ENCODE peak calls at places on chromosomes 13 and 19, in seven cellular contexts. O is K562, T is suprapubic skin, B is ovary, H is upper lobe of left lung, E is A549, W is sigmoid colon. P is an unnamed sample. For H3K4me1, the result is how much of the 10 kb centered on the place peaks cover.

GRCh38 chr13:43058836-43059235 is 35.5 kb downstream of the DNAJC15 start:
- DNase-seq in O (no peak), T (no peak), B (no peak), H (no peak), E (no peak), W (no peak), P (no peak)

GRCh38 chr19:46284635-46285034 is 12.2 kb upstream of the HIF3A start:
- DNase-seq in O (no peak), T (no peak), B (no peak), H (no peak), E (no peak), W (no peak), P (no peak)

GRCh38 chr19:17448190-17448967 is at the start of gene TMEM221:
- DNase-seq in O (peak), T (no peak), B (peak), H (peak), E (peak), W (peak), P (peak)

GRCh38 chr13:33536639-33537425 is 251.3 kb upstream of the STARD13 start:
- DNase-seq in O (no peak), T (no peak), B (no peak), H (no peak), E (no peak), W (no peak), P (no peak)

GRCh38 chr19:18744019-18744418 is 47.1 kb downstream of the COMP start:
- DNase-seq in O (no peak), T (no peak), B (peak), H (peak), E (no peak), W (no peak), P (no peak)

GRCh38 chr19:31527443-31527842 is 178.2 kb upstream of the TSHZ3 start:
- DNase-seq in O (no peak), T (no peak), B (no peak), H (no peak), E (no peak), W (no peak), P (no peak)

GRCh38 chr19:18346091-18346490 is 5.7 kb downstream of the PGPEP1 start:
- DNase-seq in O (no peak), T (no peak), B (no peak), H (no peak), E (no peak), W (no peak), P (no peak)

GRCh38 chr13:43852923-43853404 is 26.6 kb downstream of the CCDC122 start:
- DNase-seq in O (no peak), T (no peak), B (no peak), H (no peak), E (no peak), W (no peak), P (no peak)

GRCh38 chr13:110341445-110342247 is 34.6 kb downstream of the COL4A2 start:
- DNase-seq in O (no peak), T (no peak), B (peak), H (no peak), E (no peak), W (no peak), P (no peak)

GRCh38 chr13:69324109-69324886 is 783.3 kb upstream of the ATXN8OS start:
- DNase-seq in O (no peak), T (no peak), B (no peak), H (no peak), E (no peak), W (no peak), P (no peak)

DNA sequence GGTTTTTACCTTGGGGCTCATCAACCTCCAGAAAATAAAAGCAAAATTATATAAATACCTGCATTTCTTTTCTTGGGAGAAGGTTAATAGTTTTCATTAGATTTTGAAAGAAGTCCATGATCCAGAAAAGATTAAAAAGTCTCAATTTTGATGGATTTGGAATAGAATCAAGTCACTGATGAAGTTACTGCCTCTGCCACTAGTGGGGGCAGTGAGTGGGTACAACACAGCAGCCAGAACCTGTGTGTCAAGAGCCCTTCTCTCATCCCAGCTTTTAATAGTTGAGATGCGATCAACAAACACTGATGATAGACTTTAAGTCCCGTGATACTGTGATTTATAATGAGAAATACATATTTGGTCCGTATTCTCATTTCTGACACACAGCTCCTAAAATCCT is 686.7 kb downstream of the DIAPH3 start:
- DNase-seq in O (peak), T (no peak), B (no peak), H (no peak), E (peak), W (no peak), P (no peak)
- TF ChIP-seq CTCF in O (peak), T (no peak), B (no peak), H (no peak), E (no peak), W (no peak), P (no peak)

GRCh38 chr13:35858665-35859064 is 272.5 kb downstream of the DCLK1 start:
- DNase-seq in O (no peak), T (no peak), B (no peak), H (no peak), E (no peak), W (no peak), P (no peak)
- TF ChIP-seq EP300 in O (no peak), T (peak), B (peak), H (no peak), E (no peak), W (peak), P (no peak)

DNA sequence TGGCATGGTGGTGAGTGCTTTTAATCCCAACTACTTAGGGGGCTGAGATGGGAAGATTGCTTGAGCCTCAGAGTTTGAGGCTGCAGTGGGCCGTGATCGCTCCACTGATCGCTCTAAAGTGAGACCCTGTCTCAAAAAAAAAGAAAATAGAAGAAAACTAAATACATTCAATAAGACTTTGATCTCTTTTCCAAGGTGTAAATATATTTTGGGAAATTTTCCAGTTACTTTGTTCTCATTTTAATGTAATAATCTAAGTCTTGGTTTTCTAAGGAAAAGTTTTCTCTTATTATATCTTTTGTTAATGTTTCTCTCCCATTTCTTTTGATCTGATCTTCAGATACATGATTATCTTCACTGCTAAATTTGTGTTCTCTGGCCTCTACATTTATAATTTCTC is 9.6 kb downstream of the LDLR start:
- DNase-seq in O (no peak), T (no peak), B (no peak), H (no peak), E (no peak), W (no peak), P (no peak)
- H3K4me1 ChIP-seq in O (under half), T (under half), B (under half), H (under half), E (under half), W (under half), P (under half)

DNA sequence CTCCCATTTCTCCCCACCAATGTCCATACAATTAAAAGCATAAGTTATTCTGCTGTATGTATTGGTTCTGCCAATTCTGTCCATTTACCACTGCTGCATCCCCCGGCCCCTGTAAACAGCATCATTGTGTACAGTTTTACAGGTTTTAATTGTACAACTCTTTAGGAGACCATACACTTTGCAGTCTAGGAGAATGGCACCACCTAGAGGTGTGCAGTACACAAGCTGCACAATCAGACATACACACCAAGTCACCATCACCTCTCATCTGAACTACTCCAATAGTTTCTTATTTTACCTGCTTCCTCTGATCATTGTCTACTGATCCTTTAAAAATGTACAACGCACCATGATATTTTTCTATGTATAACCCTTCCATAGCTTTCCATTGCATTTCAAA is 855.9 kb upstream of the KLHL1 start:
- DNase-seq in O (no peak), T (no peak), B (no peak), H (no peak), E (no peak), W (no peak), P (no peak)
- TF ChIP-seq CTCF in O (no peak), T (no peak), B (no peak), H (no peak), E (no peak), W (no peak), P (no peak)

GRCh38 chr13:23427342-23428182 is 5.9 kb downstream of the SACS start:
- DNase-seq in O (no peak), T (no peak), B (no peak), H (no peak), E (peak), W (peak), P (no peak)
- TF ChIP-seq EP300 in O (no peak), T (no peak), B (no peak), H (no peak), E (peak), W (no peak), P (peak)

GRCh38 chr19:3102239-3103140 is 8.3 kb downstream of the GNA11 start:
- DNase-seq in O (no peak), T (no peak), B (no peak), H (peak), E (no peak), W (no peak), P (no peak)
- H3K4me1 ChIP-seq in O (half or more), T (half or more), B (under half), H (half or more), E (under half), W (half or more), P (under half)

GRCh38 chr19:55246462-55247451 is 12.1 kb downstream of the PPP6R1 start:
- DNase-seq in O (peak), T (no peak), B (no peak), H (peak), E (no peak), W (no peak), P (no peak)

GRCh38 chr19:55248166-55248675 is 10.6 kb downstream of the PPP6R1 start:
- DNase-seq in O (no peak), T (no peak), B (no peak), H (peak), E (no peak), W (no peak), P (no peak)

GRCh38 chr19:55248704-55249103 is 10.1 kb downstream of the PPP6R1 start:
- DNase-seq in O (no peak), T (no peak), B (no peak), H (no peak), E (no peak), W (no peak), P (no peak)

GRCh38 chr19:55249841-55250240 is 9.0 kb downstream of the PPP6R1 start:
- DNase-seq in O (no peak), T (no peak), B (no peak), H (peak), E (no peak), W (no peak), P (no peak)

DNA sequence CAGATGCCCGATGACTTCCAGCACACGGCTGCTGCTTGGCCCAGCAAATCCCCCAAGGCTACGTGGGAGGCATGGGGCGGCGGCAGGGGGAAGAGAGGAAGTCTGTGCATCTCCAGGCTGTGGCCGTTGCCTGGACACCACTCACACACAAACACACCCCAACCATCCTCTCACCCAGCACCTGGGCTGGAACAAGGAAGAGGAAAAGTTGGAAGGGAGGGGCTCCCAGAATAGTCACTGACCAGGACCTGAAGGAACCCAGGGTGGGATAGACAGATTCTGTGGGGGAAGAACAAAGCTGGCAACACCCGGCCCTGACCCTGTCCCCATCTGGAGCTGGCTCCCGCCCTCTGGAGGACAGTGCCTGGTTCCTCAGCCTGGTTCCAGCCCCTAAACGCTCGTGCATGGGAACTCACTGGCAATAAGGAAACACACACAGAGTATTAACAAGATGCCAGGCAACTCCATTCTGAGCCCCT is 11.2 kb downstream of the PPP6R1 start:
- DNase-seq in O (peak), T (no peak), B (no peak), H (peak), E (peak), W (no peak), P (no peak)
- TF ChIP-seq CTCF in O (no peak), T (no peak), B (no peak), H (no peak), E (no peak), W (no peak), P (no peak)

DNA sequence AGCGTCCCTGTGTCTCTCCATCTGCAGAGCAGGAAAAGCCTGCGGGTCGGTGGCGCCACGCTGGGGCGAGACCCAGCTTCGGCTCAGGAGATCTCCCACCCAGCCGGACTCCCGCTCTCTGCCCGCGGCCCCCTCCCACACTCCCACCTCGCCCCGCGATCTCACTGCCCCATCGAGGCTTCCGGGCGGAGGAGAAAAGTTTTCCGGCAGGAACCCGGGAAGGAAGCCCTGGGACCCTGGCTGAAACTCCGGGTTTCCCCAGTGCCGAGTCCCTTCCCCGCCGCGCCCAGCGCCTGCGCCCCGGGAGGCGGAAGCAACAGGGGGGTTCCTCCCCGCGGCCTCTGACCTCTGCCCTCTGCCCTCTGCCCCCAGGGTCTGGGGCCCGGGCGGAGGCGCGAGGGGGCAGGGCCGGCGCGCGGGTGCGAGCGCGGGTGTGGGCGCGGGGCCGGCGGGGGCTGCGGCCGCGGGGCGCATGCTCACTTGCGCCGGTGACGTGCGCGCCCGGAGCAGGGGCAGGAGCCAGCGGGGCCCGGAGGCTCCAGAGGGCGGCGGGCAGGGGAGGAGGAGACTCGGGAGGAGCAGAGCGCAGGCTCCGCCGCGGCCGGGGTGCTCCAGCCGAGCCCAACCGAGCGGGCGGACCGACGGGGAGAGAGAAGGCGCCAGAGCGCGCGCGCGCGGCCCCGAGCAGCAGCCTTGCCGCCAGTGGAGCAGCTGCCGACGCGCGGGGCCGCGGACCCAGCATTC is at the start of gene ATP11A:
- DNase-seq in O (peak), T (peak), B (peak), H (peak), E (peak), W (peak), P (peak)
- TF ChIP-seq EP300 in O (no peak), T (no peak), B (no peak), H (no peak), E (no peak), W (no peak), P (peak)

DNA sequence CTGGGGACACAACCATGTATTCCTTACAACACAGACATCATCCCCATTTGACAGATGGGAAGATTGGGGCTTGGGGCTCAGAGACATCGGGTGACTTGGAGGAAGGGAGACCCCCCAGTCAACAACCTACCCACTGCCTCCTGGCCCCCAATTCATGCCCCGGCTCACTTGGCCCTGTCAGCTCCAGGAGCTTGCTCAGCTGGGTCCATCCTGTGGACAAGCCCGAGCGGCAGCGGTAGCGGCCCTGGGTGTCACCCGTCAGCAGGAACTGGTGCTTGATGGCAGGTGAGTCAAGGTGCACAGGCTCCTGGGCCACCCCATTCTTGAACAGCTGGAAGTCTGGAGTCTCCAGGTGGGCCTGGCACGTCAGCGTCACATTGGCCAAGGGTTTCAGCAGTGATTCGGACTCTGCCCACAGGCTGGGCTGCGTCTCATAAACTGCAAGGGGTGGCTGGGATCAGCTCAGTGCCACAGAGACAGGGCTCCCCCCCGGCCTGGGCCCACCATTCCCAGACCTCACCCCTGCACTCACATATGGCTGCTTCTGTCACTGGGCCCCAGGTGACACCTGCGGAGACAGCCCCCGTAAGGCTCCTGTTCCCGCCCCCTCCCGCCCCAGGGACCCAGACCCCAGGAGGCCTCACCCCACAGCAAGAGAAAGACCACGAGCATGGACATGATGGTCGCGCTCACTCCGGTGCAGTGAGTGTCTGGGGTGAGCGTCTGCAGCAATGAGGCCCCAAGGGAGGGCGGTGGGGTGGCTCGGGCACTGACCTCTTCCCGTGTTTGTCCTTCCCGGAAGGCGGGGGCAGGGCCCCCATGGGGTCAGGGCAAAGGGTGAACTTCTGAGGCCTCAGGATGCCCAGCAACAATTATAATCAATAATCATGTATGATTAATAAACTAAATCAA is at the start of gene A1BG:
- DNase-seq in O (no peak), T (no peak), B (no peak), H (peak), E (no peak), W (no peak), P (no peak)
- H3K4me1 ChIP-seq in O (under half), T (under half), B (under half), H (under half), E (under half), W (under half), P (under half)

P was measured in tibial nerve.